ENCODE peak calls at places on chromosomes 7 and 10, in four cellular contexts. One of them, this sample, is unnamed.
A peak's percentile ranks its signal among the peaks of the same experiment; 100 is the strongest.

GRCh38 chr10:116974442-116975005 is 30.5 kb downstream of the SHTN1 start:
- DNase-seq in transverse colon: no peak
- DNase-seq in sigmoid colon: no peak
- DNase-seq in ovary: no peak
- DNase-seq in this sample: no peak

GRCh38 chr10:63267414-63268138 is 134.4 kb downstream of the NRBF2 start:
- DNase-seq in ovary: no peak
- DNase-seq in sigmoid colon: no peak
- DNase-seq in transverse colon: no peak
- DNase-seq in this sample: no peak

GRCh38 chr7:31110331-31111108 is 58.4 kb downstream of the ADCYAP1R1 start:
- DNase-seq in transverse colon: no peak
- DNase-seq in ovary: no peak
- DNase-seq in sigmoid colon: no peak
- DNase-seq in this sample: no peak

GRCh38 chr7:106604303-106604918 is 56.5 kb downstream of the CCDC71L start:
- DNase-seq in transverse colon: no peak
- DNase-seq in sigmoid colon: no peak
- DNase-seq in ovary: no peak
- DNase-seq in this sample: no peak

GRCh38 chr10:86944031-86944419 is 13.4 kb downstream of the MMRN2 start:
- DNase-seq in sigmoid colon: no peak
- DNase-seq in ovary: no peak
- DNase-seq in transverse colon: no peak
- DNase-seq in this sample: no peak

GRCh38 chr10:34960983-34961382 is 129.2 kb downstream of the CUL2 start:
- DNase-seq in transverse colon: no peak
- DNase-seq in sigmoid colon: no peak
- DNase-seq in ovary: no peak
- DNase-seq in this sample: no peak

GRCh38 chr7:91940572-91941341 is at the start of gene AKAP9:
- DNase-seq in sigmoid colon: peak; percentile 92
- DNase-seq in ovary: peak; percentile 82
- DNase-seq in transverse colon: peak; percentile 94
- DNase-seq in this sample: peak; percentile 93

GRCh38 chr7:94142281-94142680 is 138.1 kb upstream of the BET1 start:
- DNase-seq in sigmoid colon: no peak
- DNase-seq in transverse colon: no peak
- DNase-seq in ovary: no peak
- DNase-seq in this sample: no peak

GRCh38 chr7:27124096-27124978 is 6.2 kb downstream of the HOXA4 start:
- DNase-seq in transverse colon: peak; percentile 46
- DNase-seq in sigmoid colon: peak; percentile 88
- DNase-seq in ovary: no peak
- DNase-seq in this sample: no peak

GRCh38 chr7:51292596-51292995 is 24.0 kb downstream of the COBL start:
- DNase-seq in transverse colon: no peak
- DNase-seq in sigmoid colon: no peak
- DNase-seq in ovary: no peak
- DNase-seq in this sample: no peak

GRCh38 chr10:79241990-79242619 is 105.2 kb upstream of the PPIF start:
- DNase-seq in ovary: peak; percentile 57
- DNase-seq in sigmoid colon: peak; percentile 88
- DNase-seq in transverse colon: peak; percentile 64
- DNase-seq in this sample: peak; percentile 86

GRCh38 chr7:97187067-97187466 is 69.6 kb downstream of the SDHAF3 start:
- DNase-seq in ovary: no peak
- DNase-seq in transverse colon: no peak
- DNase-seq in sigmoid colon: no peak
- DNase-seq in this sample: no peak

GRCh38 chr7:116859323-116859722 is 3.1 kb upstream of the CAPZA2 start:
- DNase-seq in ovary: no peak
- DNase-seq in transverse colon: no peak
- DNase-seq in sigmoid colon: no peak
- DNase-seq in this sample: no peak

GRCh38 chr7:99132922-99133321 is 11.0 kb downstream of the SMURF1 start:
- DNase-seq in transverse colon: no peak
- DNase-seq in sigmoid colon: no peak
- DNase-seq in ovary: no peak
- DNase-seq in this sample: no peak

GRCh38 chr7:24660541-24660940 is 87.3 kb downstream of the PALS2 start:
- DNase-seq in sigmoid colon: no peak
- DNase-seq in ovary: no peak
- DNase-seq in transverse colon: no peak
- DNase-seq in this sample: no peak

GRCh38 chr7:28984631-28985030 is 26.5 kb upstream of the TRIL start:
- DNase-seq in transverse colon: peak; percentile 26
- DNase-seq in sigmoid colon: peak; percentile 77
- DNase-seq in ovary: no peak
- DNase-seq in this sample: no peak

GRCh38 chr10:31605846-31606543 is 287.0 kb downstream of the ZEB1 start:
- DNase-seq in ovary: no peak
- DNase-seq in sigmoid colon: no peak
- DNase-seq in transverse colon: no peak
- DNase-seq in this sample: no peak

GRCh38 chr7:10138087-10138854 is 835.4 kb upstream of the PHF14 start:
- DNase-seq in ovary: no peak
- DNase-seq in sigmoid colon: no peak
- DNase-seq in transverse colon: no peak
- DNase-seq in this sample: no peak

GRCh38 chr7:152145853-152146466 is 120.5 kb downstream of the GALNT11 start:
- DNase-seq in transverse colon: peak; percentile 28
- DNase-seq in sigmoid colon: no peak
- DNase-seq in ovary: no peak
- DNase-seq in this sample: no peak

GRCh38 chr7:6026011-6026819 is 5.0 kb upstream of the ANKRD61 start:
- DNase-seq in transverse colon: peak; percentile 89
- DNase-seq in ovary: no peak
- DNase-seq in sigmoid colon: peak; percentile 74
- DNase-seq in this sample: peak; percentile 73

GRCh38 chr10:7887417-7887816 is 69.1 kb downstream of the TAF3 start:
- DNase-seq in sigmoid colon: no peak
- DNase-seq in ovary: no peak
- DNase-seq in transverse colon: no peak
- DNase-seq in this sample: no peak

GRCh38 chr7:138338361-138338760 is 121.7 kb upstream of the TRIM24 start:
- DNase-seq in ovary: peak; percentile 48
- DNase-seq in transverse colon: no peak
- DNase-seq in sigmoid colon: peak; percentile 65
- DNase-seq in this sample: peak; percentile 68

GRCh38 chr7:146709628-146710027 is 593.0 kb downstream of the CNTNAP2 start:
- DNase-seq in sigmoid colon: no peak
- DNase-seq in transverse colon: no peak
- DNase-seq in ovary: no peak
- DNase-seq in this sample: no peak

GRCh38 chr7:92415225-92415624 is 32.1 kb upstream of the GATAD1 start:
- DNase-seq in transverse colon: no peak
- DNase-seq in sigmoid colon: no peak
- DNase-seq in ovary: no peak
- DNase-seq in this sample: no peak

GRCh38 chr10:114023198-114023597 is 20.5 kb upstream of the ADRB1 start:
- DNase-seq in transverse colon: no peak
- DNase-seq in ovary: no peak
- DNase-seq in sigmoid colon: no peak
- DNase-seq in this sample: no peak

GRCh38 chr10:114027041-114027394 is 16.6 kb upstream of the ADRB1 start:
- DNase-seq in ovary: no peak
- DNase-seq in sigmoid colon: no peak
- DNase-seq in transverse colon: no peak
- DNase-seq in this sample: no peak

GRCh38 chr10:114026189-114027040 is 17.3 kb upstream of the ADRB1 start:
- DNase-seq in sigmoid colon: no peak
- DNase-seq in ovary: no peak
- DNase-seq in transverse colon: no peak
- DNase-seq in this sample: no peak

GRCh38 chr10:114025610-114026130 is 18.0 kb upstream of the ADRB1 start:
- DNase-seq in ovary: no peak
- DNase-seq in sigmoid colon: no peak
- DNase-seq in transverse colon: no peak
- DNase-seq in this sample: no peak

GRCh38 chr10:114024876-114025609 is 18.6 kb upstream of the ADRB1 start:
- DNase-seq in ovary: no peak
- DNase-seq in transverse colon: no peak
- DNase-seq in sigmoid colon: no peak
- DNase-seq in this sample: no peak
- TF ChIP-seq EP300 in ovary: no peak
- TF ChIP-seq EP300 in transverse colon: no peak
- TF ChIP-seq EP300 in sigmoid colon: no peak
- TF ChIP-seq EP300 in this sample: no peak

DNA sequence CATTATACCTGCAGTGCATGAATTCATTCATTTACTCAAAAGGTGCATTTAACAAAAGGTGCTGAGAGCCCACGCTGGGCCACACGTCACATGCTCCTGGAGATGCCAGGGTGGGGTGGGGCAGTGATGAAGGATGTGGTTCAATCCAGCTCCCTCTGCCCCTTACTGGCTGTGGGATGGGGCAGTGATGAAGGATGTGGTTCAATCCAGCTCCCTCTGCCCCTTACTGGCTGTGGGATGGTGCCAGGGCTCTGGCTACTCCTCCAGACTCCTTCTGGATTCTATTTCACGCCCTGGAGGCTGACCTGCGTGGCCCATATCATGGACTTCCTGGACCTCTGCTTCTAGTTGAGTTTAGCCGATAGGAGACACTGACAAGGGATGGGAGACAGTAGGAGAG is 44.0 kb upstream of the CTBP2 start:
- DNase-seq in transverse colon: no peak
- DNase-seq in sigmoid colon: no peak
- DNase-seq in ovary: no peak
- DNase-seq in this sample: peak; percentile 20
- H3K36me3 ChIP-seq in transverse colon: no peaks in the 10 kb centered on the region
- H3K36me3 ChIP-seq in sigmoid colon: no peaks in the 10 kb centered on the region
- H3K36me3 ChIP-seq in ovary: no peaks in the 10 kb centered on the region
- H3K36me3 ChIP-seq in this sample: no peaks in the 10 kb centered on the region

DNA sequence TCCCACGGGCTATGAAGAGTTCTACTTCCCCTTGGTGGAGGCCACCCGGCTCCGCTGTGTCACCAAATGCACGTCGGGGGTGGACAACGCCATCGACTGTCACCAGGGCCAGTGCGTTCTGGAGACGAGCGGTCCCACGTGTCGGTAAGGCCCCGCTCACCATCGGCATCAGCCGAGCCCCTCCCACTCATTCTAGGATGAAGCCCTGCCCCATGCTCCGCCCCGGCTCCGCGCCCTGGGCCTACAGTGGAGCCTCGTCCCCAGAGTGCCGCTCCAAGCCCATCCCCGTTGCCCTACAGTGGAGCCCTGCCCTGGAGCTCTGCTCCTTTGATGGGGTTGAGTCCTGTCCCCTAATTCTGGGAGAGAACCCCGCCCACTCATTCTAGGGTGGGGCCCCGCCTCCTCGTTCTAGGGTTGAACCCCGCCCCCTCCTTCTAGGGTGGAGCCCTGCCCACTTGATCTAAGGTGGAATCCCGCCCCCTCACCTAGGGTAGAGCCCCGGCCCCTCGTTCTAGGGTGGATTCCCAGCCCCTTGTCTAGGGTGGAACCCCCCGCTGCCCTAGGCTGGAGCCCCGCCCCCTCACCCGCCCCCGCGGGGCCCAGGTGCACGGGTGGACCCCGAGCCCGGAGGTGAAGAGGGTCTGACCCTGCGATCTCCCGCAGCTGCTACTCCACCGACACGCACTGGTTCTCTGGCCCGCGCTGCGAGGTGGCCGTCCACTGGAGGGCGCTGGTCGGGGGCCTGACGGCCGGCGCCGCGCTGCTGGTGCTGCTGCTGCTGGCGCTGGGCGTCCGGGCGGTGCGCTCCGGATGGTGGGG is 3.4 kb upstream of the MUC12 start:
- DNase-seq in transverse colon: peak; percentile 91
- DNase-seq in sigmoid colon: no peak
- DNase-seq in ovary: peak; percentile 31
- DNase-seq in this sample: no peak
- TF ChIP-seq EP300 in transverse colon: no peak
- TF ChIP-seq EP300 in sigmoid colon: no peak
- TF ChIP-seq EP300 in ovary: no peak
- TF ChIP-seq EP300 in this sample: no peak

DNA sequence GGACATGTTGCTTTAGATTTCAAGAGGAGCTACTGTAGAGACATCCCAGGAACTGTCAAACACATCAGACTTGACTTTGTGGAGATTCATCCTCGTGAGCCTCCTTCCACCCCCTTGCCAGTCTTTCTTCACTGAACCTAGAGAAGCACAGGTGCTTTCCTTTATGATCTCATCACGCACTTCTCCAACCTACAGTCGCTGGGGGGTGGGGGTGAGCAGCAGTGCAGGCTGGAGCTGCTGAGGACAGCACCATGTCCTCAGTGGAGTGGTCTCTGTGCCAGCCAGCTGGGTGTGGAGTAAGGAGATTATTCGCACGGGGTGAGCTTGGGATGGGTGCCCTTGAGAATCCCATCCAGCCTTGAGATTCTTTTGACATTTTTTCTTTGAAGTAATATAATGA is 88.1 kb downstream of the VOPP1 start:
- DNase-seq in transverse colon: no peak
- DNase-seq in ovary: no peak
- DNase-seq in sigmoid colon: no peak
- DNase-seq in this sample: no peak
- H3K36me3 ChIP-seq in transverse colon: no peaks in the 10 kb centered on the region
- H3K36me3 ChIP-seq in ovary: no peaks in the 10 kb centered on the region
- H3K36me3 ChIP-seq in sigmoid colon: no peaks in the 10 kb centered on the region
- H3K36me3 ChIP-seq in this sample: peaks cover 11% of the 10 kb centered on the region

GRCh38 chr10:102059987-102060386 is 4.0 kb upstream of the ARMH3 start:
- DNase-seq in sigmoid colon: no peak
- DNase-seq in transverse colon: no peak
- DNase-seq in ovary: no peak
- DNase-seq in this sample: no peak

DNA sequence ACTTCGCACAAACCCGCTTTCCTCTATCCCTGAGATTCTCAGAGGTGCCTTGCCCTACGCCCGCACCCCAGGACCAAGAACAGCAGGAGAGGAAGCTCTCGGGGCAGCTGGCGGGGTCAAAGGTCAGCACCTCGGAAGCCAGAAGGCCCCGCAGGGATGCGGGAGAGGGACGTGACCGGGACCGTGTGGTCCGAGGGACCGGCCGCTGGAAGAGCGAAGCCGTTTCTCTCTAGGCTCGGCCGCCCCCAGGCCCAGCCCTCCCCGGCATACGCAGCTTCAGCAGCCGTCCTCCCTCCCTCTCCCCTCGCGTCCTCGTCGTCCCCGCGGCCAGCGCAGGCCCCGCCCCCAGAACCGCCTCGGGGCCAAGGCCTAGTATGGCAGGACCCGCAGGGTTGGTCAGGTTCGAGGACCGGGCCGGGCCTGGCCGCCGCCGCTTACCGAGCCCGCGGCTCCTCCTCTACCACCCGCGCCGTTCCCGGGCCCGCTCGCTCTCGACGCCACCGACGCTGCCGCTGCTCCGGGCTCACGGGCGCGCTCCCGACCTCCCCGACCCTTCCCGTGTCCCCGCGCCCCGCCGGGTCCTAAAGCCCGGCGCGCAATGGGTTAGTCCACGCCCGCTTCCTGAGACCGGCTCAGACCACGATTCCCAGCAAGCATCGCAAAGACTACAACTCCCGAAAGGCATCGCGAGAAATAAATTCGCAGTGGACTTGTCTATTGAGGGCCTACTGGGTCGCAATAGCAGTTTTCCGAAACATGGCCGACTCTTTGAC is at the start of gene ARMH3:
- DNase-seq in transverse colon: peak; percentile 93
- DNase-seq in ovary: peak; percentile 90
- DNase-seq in sigmoid colon: peak; percentile 97
- DNase-seq in this sample: peak; percentile 94
- TF ChIP-seq EP300 in transverse colon: no peak
- TF ChIP-seq EP300 in ovary: no peak
- TF ChIP-seq EP300 in sigmoid colon: no peak
- TF ChIP-seq EP300 in this sample: no peak

This sample was measured in suprapubic skin.